ENCODE peak calls at places on chromosomes 12 and 14, in nine cellular contexts. One of them, this sample, is unnamed.

GRCh38 chr12:131350943-131351318 is 360.0 kb upstream of the SFSWAP start:
- DNase-seq in OCI-LY7: no peak
- DNase-seq in sigmoid colon: no peak
- DNase-seq in cardiac muscle cell: no peak
- DNase-seq in IMR-90: no peak
- DNase-seq in tibial artery: no peak
- DNase-seq in adrenal gland: no peak
- DNase-seq in upper lobe of left lung: no peak
- DNase-seq in heart left ventricle: no peak
- DNase-seq in this sample: no peak

GRCh38 chr14:23437142-23438129 is 2.0 kb upstream of the MYH7 start:
- DNase-seq in cardiac muscle cell: no peak
- DNase-seq in heart left ventricle: no peak
- DNase-seq in OCI-LY7: no peak
- DNase-seq in adrenal gland: peak; percentile 42
- DNase-seq in upper lobe of left lung: no peak
- DNase-seq in sigmoid colon: no peak
- DNase-seq in tibial artery: peak; percentile 24
- DNase-seq in IMR-90: no peak
- DNase-seq in this sample: no peak

GRCh38 chr12:64056741-64057140 is 165.4 kb downstream of the KICS2 start:
- DNase-seq in OCI-LY7: no peak
- DNase-seq in sigmoid colon: no peak
- DNase-seq in tibial artery: no peak
- DNase-seq in upper lobe of left lung: no peak
- DNase-seq in heart left ventricle: no peak
- DNase-seq in adrenal gland: no peak
- DNase-seq in cardiac muscle cell: no peak
- DNase-seq in IMR-90: no peak
- DNase-seq in this sample: no peak

GRCh38 chr14:96754162-96754844 is 42.9 kb upstream of the VRK1 start:
- DNase-seq in OCI-LY7: no peak
- DNase-seq in cardiac muscle cell: no peak
- DNase-seq in adrenal gland: peak; percentile 41
- DNase-seq in tibial artery: no peak
- DNase-seq in sigmoid colon: peak; percentile 38
- DNase-seq in upper lobe of left lung: no peak
- DNase-seq in heart left ventricle: no peak
- DNase-seq in IMR-90: peak; percentile 5
- DNase-seq in this sample: no peak

GRCh38 chr12:5439333-5439732 is 7.4 kb downstream of the NTF3 start:
- DNase-seq in sigmoid colon: no peak
- DNase-seq in cardiac muscle cell: no peak
- DNase-seq in IMR-90: peak; percentile 24
- DNase-seq in adrenal gland: no peak
- DNase-seq in tibial artery: no peak
- DNase-seq in upper lobe of left lung: no peak
- DNase-seq in OCI-LY7: peak; percentile 64
- DNase-seq in heart left ventricle: no peak
- DNase-seq in this sample: no peak

GRCh38 chr12:113019045-113019444 is 37.5 kb upstream of the DTX1 start:
- DNase-seq in adrenal gland: no peak
- DNase-seq in upper lobe of left lung: no peak
- DNase-seq in sigmoid colon: no peak
- DNase-seq in OCI-LY7: no peak
- DNase-seq in IMR-90: no peak
- DNase-seq in cardiac muscle cell: no peak
- DNase-seq in tibial artery: no peak
- DNase-seq in heart left ventricle: no peak
- DNase-seq in this sample: no peak

GRCh38 chr14:57486767-57487379 is 6.8 kb downstream of the CCDC198 start:
- DNase-seq in cardiac muscle cell: peak; percentile 58
- DNase-seq in tibial artery: no peak
- DNase-seq in upper lobe of left lung: no peak
- DNase-seq in OCI-LY7: peak; percentile 67
- DNase-seq in sigmoid colon: no peak
- DNase-seq in adrenal gland: no peak
- DNase-seq in IMR-90: peak; percentile 41
- DNase-seq in heart left ventricle: no peak
- DNase-seq in this sample: no peak

GRCh38 chr14:65709576-65709975 is 297.0 kb downstream of the FUT8 start:
- DNase-seq in OCI-LY7: no peak
- DNase-seq in adrenal gland: peak; percentile 63
- DNase-seq in cardiac muscle cell: no peak
- DNase-seq in heart left ventricle: no peak
- DNase-seq in IMR-90: no peak
- DNase-seq in upper lobe of left lung: no peak
- DNase-seq in tibial artery: no peak
- DNase-seq in sigmoid colon: no peak
- DNase-seq in this sample: no peak

GRCh38 chr12:119176267-119177055 is 2.3 kb upstream of the HSPB8 start:
- DNase-seq in adrenal gland: peak; percentile 94
- DNase-seq in OCI-LY7: no peak
- DNase-seq in heart left ventricle: peak; percentile 91
- DNase-seq in tibial artery: peak; percentile 98
- DNase-seq in upper lobe of left lung: peak; percentile 43
- DNase-seq in sigmoid colon: peak; percentile 99
- DNase-seq in cardiac muscle cell: peak; percentile 27
- DNase-seq in IMR-90: peak; percentile 95
- DNase-seq in this sample: peak; percentile 97

GRCh38 chr12:62934799-62935674 is at the start of gene PPM1H:
- DNase-seq in adrenal gland: peak; percentile 69
- DNase-seq in upper lobe of left lung: peak; percentile 93
- DNase-seq in OCI-LY7: peak; percentile 78
- DNase-seq in tibial artery: peak; percentile 77
- DNase-seq in sigmoid colon: peak; percentile 67
- DNase-seq in heart left ventricle: peak; percentile 70
- DNase-seq in cardiac muscle cell: peak; percentile 89
- DNase-seq in IMR-90: peak; percentile 11
- DNase-seq in this sample: peak; percentile 38

GRCh38 chr14:32381869-32382268 is 52.8 kb downstream of the AKAP6 start:
- DNase-seq in cardiac muscle cell: no peak
- DNase-seq in IMR-90: no peak
- DNase-seq in heart left ventricle: no peak
- DNase-seq in upper lobe of left lung: no peak
- DNase-seq in sigmoid colon: no peak
- DNase-seq in adrenal gland: no peak
- DNase-seq in tibial artery: no peak
- DNase-seq in OCI-LY7: no peak
- DNase-seq in this sample: no peak

GRCh38 chr14:90871605-90872233 is 55.5 kb upstream of the TTC7B start:
- DNase-seq in upper lobe of left lung: no peak
- DNase-seq in IMR-90: peak; percentile 54
- DNase-seq in sigmoid colon: no peak
- DNase-seq in cardiac muscle cell: no peak
- DNase-seq in tibial artery: no peak
- DNase-seq in adrenal gland: no peak
- DNase-seq in OCI-LY7: no peak
- DNase-seq in heart left ventricle: no peak
- DNase-seq in this sample: no peak

GRCh38 chr12:15428632-15429031 is 106.3 kb downstream of the PTPRO start:
- DNase-seq in sigmoid colon: no peak
- DNase-seq in tibial artery: no peak
- DNase-seq in IMR-90: no peak
- DNase-seq in adrenal gland: no peak
- DNase-seq in upper lobe of left lung: no peak
- DNase-seq in heart left ventricle: no peak
- DNase-seq in cardiac muscle cell: no peak
- DNase-seq in OCI-LY7: no peak
- DNase-seq in this sample: no peak

GRCh38 chr12:25816637-25817036 is 141.8 kb upstream of the RASSF8 start:
- DNase-seq in tibial artery: no peak
- DNase-seq in sigmoid colon: no peak
- DNase-seq in heart left ventricle: no peak
- DNase-seq in IMR-90: peak; percentile 5
- DNase-seq in cardiac muscle cell: no peak
- DNase-seq in OCI-LY7: no peak
- DNase-seq in upper lobe of left lung: no peak
- DNase-seq in adrenal gland: no peak
- DNase-seq in this sample: no peak

GRCh38 chr12:84601483-84601882 is 311.1 kb downstream of the SLC6A15 start:
- DNase-seq in cardiac muscle cell: no peak
- DNase-seq in tibial artery: no peak
- DNase-seq in heart left ventricle: no peak
- DNase-seq in upper lobe of left lung: no peak
- DNase-seq in adrenal gland: no peak
- DNase-seq in OCI-LY7: no peak
- DNase-seq in sigmoid colon: no peak
- DNase-seq in IMR-90: no peak
- DNase-seq in this sample: no peak

GRCh38 chr14:30165255-30165654 is 237.6 kb upstream of the PRKD1 start:
- DNase-seq in IMR-90: no peak
- DNase-seq in cardiac muscle cell: no peak
- DNase-seq in upper lobe of left lung: no peak
- DNase-seq in OCI-LY7: no peak
- DNase-seq in sigmoid colon: no peak
- DNase-seq in tibial artery: no peak
- DNase-seq in adrenal gland: no peak
- DNase-seq in heart left ventricle: no peak
- DNase-seq in this sample: no peak
- H3K9me3 ChIP-seq in IMR-90: peaks cover 11% of the 10 kb centered on the region
- H3K9me3 ChIP-seq in cardiac muscle cell: no peaks in the 10 kb centered on the region
- H3K9me3 ChIP-seq in upper lobe of left lung: no peaks in the 10 kb centered on the region
- H3K9me3 ChIP-seq in OCI-LY7: no peaks in the 10 kb centered on the region
- H3K9me3 ChIP-seq in sigmoid colon: no peaks in the 10 kb centered on the region
- H3K9me3 ChIP-seq in tibial artery: peaks cover 13% of the 10 kb centered on the region
- H3K9me3 ChIP-seq in adrenal gland: no peaks in the 10 kb centered on the region
- H3K9me3 ChIP-seq in heart left ventricle: no peaks in the 10 kb centered on the region
- H3K9me3 ChIP-seq in this sample: no peaks in the 10 kb centered on the region

GRCh38 chr12:79834712-79835376 is 100.1 kb downstream of the PPP1R12A start:
- DNase-seq in upper lobe of left lung: no peak
- DNase-seq in tibial artery: no peak
- DNase-seq in sigmoid colon: no peak
- DNase-seq in adrenal gland: no peak
- DNase-seq in IMR-90: no peak
- DNase-seq in heart left ventricle: no peak
- DNase-seq in cardiac muscle cell: no peak
- DNase-seq in OCI-LY7: no peak
- DNase-seq in this sample: no peak

GRCh38 chr12:79838359-79838758 is 96.5 kb downstream of the PPP1R12A start:
- DNase-seq in tibial artery: no peak
- DNase-seq in IMR-90: no peak
- DNase-seq in upper lobe of left lung: no peak
- DNase-seq in sigmoid colon: no peak
- DNase-seq in OCI-LY7: no peak
- DNase-seq in cardiac muscle cell: no peak
- DNase-seq in heart left ventricle: no peak
- DNase-seq in adrenal gland: no peak
- DNase-seq in this sample: no peak

GRCh38 chr12:79835377-79835843 is 99.5 kb downstream of the PPP1R12A start:
- DNase-seq in tibial artery: no peak
- DNase-seq in OCI-LY7: no peak
- DNase-seq in sigmoid colon: no peak
- DNase-seq in cardiac muscle cell: no peak
- DNase-seq in IMR-90: no peak
- DNase-seq in heart left ventricle: no peak
- DNase-seq in adrenal gland: no peak
- DNase-seq in upper lobe of left lung: no peak
- DNase-seq in this sample: no peak

GRCh38 chr12:79841248-79841877 is 93.5 kb downstream of the PPP1R12A start:
- DNase-seq in IMR-90: no peak
- DNase-seq in adrenal gland: no peak
- DNase-seq in tibial artery: no peak
- DNase-seq in OCI-LY7: no peak
- DNase-seq in sigmoid colon: no peak
- DNase-seq in heart left ventricle: no peak
- DNase-seq in cardiac muscle cell: no peak
- DNase-seq in upper lobe of left lung: no peak
- DNase-seq in this sample: no peak

GRCh38 chr12:79837575-79837974 is 97.3 kb downstream of the PPP1R12A start:
- DNase-seq in cardiac muscle cell: no peak
- DNase-seq in IMR-90: no peak
- DNase-seq in heart left ventricle: no peak
- DNase-seq in upper lobe of left lung: no peak
- DNase-seq in sigmoid colon: no peak
- DNase-seq in adrenal gland: no peak
- DNase-seq in tibial artery: no peak
- DNase-seq in OCI-LY7: no peak
- DNase-seq in this sample: no peak
- H3K4me1 ChIP-seq in cardiac muscle cell: peaks cover 14% of the 10 kb centered on the region
- H3K4me1 ChIP-seq in IMR-90: peaks cover 2% of the 10 kb centered on the region
- H3K4me1 ChIP-seq in heart left ventricle: peaks cover 7% of the 10 kb centered on the region
- H3K4me1 ChIP-seq in upper lobe of left lung: peaks cover 6% of the 10 kb centered on the region
- H3K4me1 ChIP-seq in sigmoid colon: peaks cover 24% of the 10 kb centered on the region
- H3K4me1 ChIP-seq in adrenal gland: peaks cover 9% of the 10 kb centered on the region
- H3K4me1 ChIP-seq in tibial artery: no peaks in the 10 kb centered on the region
- H3K4me1 ChIP-seq in OCI-LY7: no peaks in the 10 kb centered on the region
- H3K4me1 ChIP-seq in this sample: no peaks in the 10 kb centered on the region

GRCh38 chr14:94638961-94639817 is 27.0 kb downstream of the SERPINA3 start:
- DNase-seq in sigmoid colon: peak; percentile 22
- DNase-seq in cardiac muscle cell: no peak
- DNase-seq in heart left ventricle: no peak
- DNase-seq in upper lobe of left lung: no peak
- DNase-seq in adrenal gland: no peak
- DNase-seq in IMR-90: no peak
- DNase-seq in OCI-LY7: no peak
- DNase-seq in tibial artery: no peak
- DNase-seq in this sample: no peak
- H3K9me3 ChIP-seq in sigmoid colon: no peaks in the 10 kb centered on the region
- H3K9me3 ChIP-seq in cardiac muscle cell: no peaks in the 10 kb centered on the region
- H3K9me3 ChIP-seq in heart left ventricle: no peaks in the 10 kb centered on the region
- H3K9me3 ChIP-seq in upper lobe of left lung: no peaks in the 10 kb centered on the region
- H3K9me3 ChIP-seq in adrenal gland: no peaks in the 10 kb centered on the region
- H3K9me3 ChIP-seq in IMR-90: no peaks in the 10 kb centered on the region
- H3K9me3 ChIP-seq in OCI-LY7: no peaks in the 10 kb centered on the region
- H3K9me3 ChIP-seq in tibial artery: no peaks in the 10 kb centered on the region
- H3K9me3 ChIP-seq in this sample: no peaks in the 10 kb centered on the region

GRCh38 chr14:34713122-34713680 is 1.2 kb downstream of the CFL2 start:
- DNase-seq in tibial artery: no peak
- DNase-seq in sigmoid colon: no peak
- DNase-seq in OCI-LY7: no peak
- DNase-seq in cardiac muscle cell: no peak
- DNase-seq in heart left ventricle: no peak
- DNase-seq in upper lobe of left lung: no peak
- DNase-seq in adrenal gland: no peak
- DNase-seq in IMR-90: no peak
- DNase-seq in this sample: no peak

GRCh38 chr14:34711169-34711568 is 3.2 kb downstream of the CFL2 start:
- DNase-seq in cardiac muscle cell: peak; percentile 53
- DNase-seq in sigmoid colon: no peak
- DNase-seq in IMR-90: peak; percentile 94
- DNase-seq in upper lobe of left lung: no peak
- DNase-seq in adrenal gland: no peak
- DNase-seq in heart left ventricle: peak; percentile 29
- DNase-seq in tibial artery: no peak
- DNase-seq in OCI-LY7: peak; percentile 83
- DNase-seq in this sample: peak; percentile 26

GRCh38 chr14:34713681-34714319 is 593 bp downstream of the CFL2 start:
- DNase-seq in sigmoid colon: peak; percentile 79
- DNase-seq in heart left ventricle: peak; percentile 40
- DNase-seq in upper lobe of left lung: no peak
- DNase-seq in IMR-90: peak; percentile 84
- DNase-seq in cardiac muscle cell: peak; percentile 38
- DNase-seq in OCI-LY7: peak; percentile 47
- DNase-seq in adrenal gland: no peak
- DNase-seq in tibial artery: peak; percentile 68
- DNase-seq in this sample: peak; percentile 61

GRCh38 chr14:34710744-34711143 is 3.6 kb downstream of the CFL2 start:
- DNase-seq in upper lobe of left lung: no peak
- DNase-seq in cardiac muscle cell: no peak
- DNase-seq in OCI-LY7: no peak
- DNase-seq in adrenal gland: no peak
- DNase-seq in tibial artery: no peak
- DNase-seq in IMR-90: peak; percentile 66
- DNase-seq in sigmoid colon: no peak
- DNase-seq in heart left ventricle: no peak
- DNase-seq in this sample: no peak

GRCh38 chr14:34711808-34712712 is 2.3 kb downstream of the CFL2 start:
- DNase-seq in sigmoid colon: no peak
- DNase-seq in tibial artery: no peak
- DNase-seq in heart left ventricle: no peak
- DNase-seq in OCI-LY7: no peak
- DNase-seq in cardiac muscle cell: no peak
- DNase-seq in adrenal gland: no peak
- DNase-seq in upper lobe of left lung: no peak
- DNase-seq in IMR-90: no peak
- DNase-seq in this sample: no peak
- H3K4me1 ChIP-seq in sigmoid colon: peaks cover 47% of the 10 kb centered on the region
- H3K4me1 ChIP-seq in tibial artery: no peaks in the 10 kb centered on the region
- H3K4me1 ChIP-seq in heart left ventricle: peaks cover 8% of the 10 kb centered on the region
- H3K4me1 ChIP-seq in OCI-LY7: peaks cover 54% of the 10 kb centered on the region
- H3K4me1 ChIP-seq in cardiac muscle cell: peaks cover 36% of the 10 kb centered on the region
- H3K4me1 ChIP-seq in adrenal gland: peaks cover 50% of the 10 kb centered on the region
- H3K4me1 ChIP-seq in upper lobe of left lung: peaks cover 19% of the 10 kb centered on the region
- H3K4me1 ChIP-seq in IMR-90: peaks cover 6% of the 10 kb centered on the region
- H3K4me1 ChIP-seq in this sample: no peaks in the 10 kb centered on the region

This sample was measured in uterus.